ENCODE peak calls at places on chromosomes 12 and 14, in four cellular contexts. One of them, this sample, is unnamed.
A peak's percentile ranks its signal among the peaks of the same experiment; 100 is the strongest.

GRCh38 chr14:99730876-99731351 is 46.8 kb downstream of the CYP46A1 start:
- DNase-seq in AG10803: no peak
- DNase-seq in activated CD4-positive, alpha-beta T cell treated with anti-CD3 and anti-CD28 coated beads, Interleukin-2, amount 50 U/mL, for 1 hour: no peak
- DNase-seq in mucosa of gallbladder: no peak
- DNase-seq in this sample: no peak

GRCh38 chr14:45610303-45610702 is 357.3 kb upstream of the MIS18BP1 start:
- DNase-seq in AG10803: no peak
- DNase-seq in activated CD4-positive, alpha-beta T cell treated with anti-CD3 and anti-CD28 coated beads, Interleukin-2, amount 50 U/mL, for 1 hour: no peak
- DNase-seq in mucosa of gallbladder: no peak
- DNase-seq in this sample: no peak

GRCh38 chr12:86389949-86390348 is 133.8 kb upstream of the MGAT4C start:
- DNase-seq in mucosa of gallbladder: no peak
- DNase-seq in activated CD4-positive, alpha-beta T cell treated with anti-CD3 and anti-CD28 coated beads, Interleukin-2, amount 50 U/mL, for 1 hour: no peak
- DNase-seq in AG10803: no peak
- DNase-seq in this sample: no peak

GRCh38 chr12:118332511-118332910 is 40.2 kb downstream of the TAOK3 start:
- DNase-seq in activated CD4-positive, alpha-beta T cell treated with anti-CD3 and anti-CD28 coated beads, Interleukin-2, amount 50 U/mL, for 1 hour: no peak
- DNase-seq in AG10803: no peak
- DNase-seq in mucosa of gallbladder: no peak
- DNase-seq in this sample: no peak

GRCh38 chr14:68986926-68987652 is 8.0 kb upstream of the ACTN1 start:
- DNase-seq in AG10803: no peak
- DNase-seq in mucosa of gallbladder: no peak
- DNase-seq in activated CD4-positive, alpha-beta T cell treated with anti-CD3 and anti-CD28 coated beads, Interleukin-2, amount 50 U/mL, for 1 hour: no peak
- DNase-seq in this sample: no peak

GRCh38 chr14:96086574-96087077 is 47.5 kb downstream of the C14orf132 start:
- DNase-seq in mucosa of gallbladder: no peak
- DNase-seq in AG10803: peak; percentile 38
- DNase-seq in activated CD4-positive, alpha-beta T cell treated with anti-CD3 and anti-CD28 coated beads, Interleukin-2, amount 50 U/mL, for 1 hour: no peak
- DNase-seq in this sample: no peak

GRCh38 chr12:57738661-57739237 is at the start of gene AGAP2:
- DNase-seq in activated CD4-positive, alpha-beta T cell treated with anti-CD3 and anti-CD28 coated beads, Interleukin-2, amount 50 U/mL, for 1 hour: no peak
- DNase-seq in AG10803: no peak
- DNase-seq in mucosa of gallbladder: no peak
- DNase-seq in this sample: no peak

GRCh38 chr14:22084393-22085281 is 411.0 kb upstream of the OR4E1 start:
- DNase-seq in AG10803: peak; percentile 53
- DNase-seq in mucosa of gallbladder: peak; percentile 23
- DNase-seq in activated CD4-positive, alpha-beta T cell treated with anti-CD3 and anti-CD28 coated beads, Interleukin-2, amount 50 U/mL, for 1 hour: no peak
- DNase-seq in this sample: no peak

GRCh38 chr12:59404109-59404650 is 191.6 kb upstream of the SLC16A7 start:
- DNase-seq in AG10803: peak; percentile 23
- DNase-seq in activated CD4-positive, alpha-beta T cell treated with anti-CD3 and anti-CD28 coated beads, Interleukin-2, amount 50 U/mL, for 1 hour: no peak
- DNase-seq in mucosa of gallbladder: no peak
- DNase-seq in this sample: no peak

GRCh38 chr14:100653409-100653808 is 66.2 kb upstream of the BEGAIN start:
- DNase-seq in activated CD4-positive, alpha-beta T cell treated with anti-CD3 and anti-CD28 coated beads, Interleukin-2, amount 50 U/mL, for 1 hour: peak; percentile 31
- DNase-seq in mucosa of gallbladder: no peak
- DNase-seq in AG10803: no peak
- DNase-seq in this sample: peak; percentile 35

GRCh38 chr12:3718100-3718499 is 34.8 kb downstream of the CRACR2A start:
- DNase-seq in mucosa of gallbladder: no peak
- DNase-seq in AG10803: no peak
- DNase-seq in activated CD4-positive, alpha-beta T cell treated with anti-CD3 and anti-CD28 coated beads, Interleukin-2, amount 50 U/mL, for 1 hour: no peak
- DNase-seq in this sample: no peak

GRCh38 chr12:88243886-88244491 is 101.9 kb downstream of the TMTC3 start:
- DNase-seq in AG10803: peak; percentile 57
- DNase-seq in mucosa of gallbladder: no peak
- DNase-seq in activated CD4-positive, alpha-beta T cell treated with anti-CD3 and anti-CD28 coated beads, Interleukin-2, amount 50 U/mL, for 1 hour: no peak
- DNase-seq in this sample: no peak

GRCh38 chr14:92514844-92515509 is 1.4 kb downstream of the RIN3 start:
- DNase-seq in mucosa of gallbladder: no peak
- DNase-seq in activated CD4-positive, alpha-beta T cell treated with anti-CD3 and anti-CD28 coated beads, Interleukin-2, amount 50 U/mL, for 1 hour: no peak
- DNase-seq in AG10803: no peak
- DNase-seq in this sample: no peak

GRCh38 chr12:94149781-94150482 is 1.6 kb downstream of the PLXNC1 start:
- DNase-seq in AG10803: no peak
- DNase-seq in activated CD4-positive, alpha-beta T cell treated with anti-CD3 and anti-CD28 coated beads, Interleukin-2, amount 50 U/mL, for 1 hour: no peak
- DNase-seq in mucosa of gallbladder: peak; percentile 28
- DNase-seq in this sample: peak; percentile 17

GRCh38 chr12:66072135-66072534 is 58.4 kb downstream of the LLPH start:
- DNase-seq in AG10803: no peak
- DNase-seq in mucosa of gallbladder: no peak
- DNase-seq in activated CD4-positive, alpha-beta T cell treated with anti-CD3 and anti-CD28 coated beads, Interleukin-2, amount 50 U/mL, for 1 hour: no peak
- DNase-seq in this sample: no peak

GRCh38 chr12:80763874-80764273 is 47.2 kb downstream of the MYF5 start:
- DNase-seq in AG10803: peak; percentile 62
- DNase-seq in activated CD4-positive, alpha-beta T cell treated with anti-CD3 and anti-CD28 coated beads, Interleukin-2, amount 50 U/mL, for 1 hour: no peak
- DNase-seq in mucosa of gallbladder: no peak
- DNase-seq in this sample: no peak

GRCh38 chr12:19198272-19198671 is 68.7 kb downstream of the PLEKHA5 start:
- DNase-seq in activated CD4-positive, alpha-beta T cell treated with anti-CD3 and anti-CD28 coated beads, Interleukin-2, amount 50 U/mL, for 1 hour: no peak
- DNase-seq in AG10803: peak; percentile 44
- DNase-seq in mucosa of gallbladder: no peak
- DNase-seq in this sample: no peak

GRCh38 chr12:71057330-71057729 is 100.5 kb downstream of the TSPAN8 start:
- DNase-seq in mucosa of gallbladder: no peak
- DNase-seq in AG10803: no peak
- DNase-seq in activated CD4-positive, alpha-beta T cell treated with anti-CD3 and anti-CD28 coated beads, Interleukin-2, amount 50 U/mL, for 1 hour: no peak
- DNase-seq in this sample: no peak

GRCh38 chr12:121668750-121669524 is 517 bp downstream of the MORN3 start:
- DNase-seq in activated CD4-positive, alpha-beta T cell treated with anti-CD3 and anti-CD28 coated beads, Interleukin-2, amount 50 U/mL, for 1 hour: peak; percentile 64
- DNase-seq in mucosa of gallbladder: no peak
- DNase-seq in AG10803: peak; percentile 23
- DNase-seq in this sample: peak; percentile 62

GRCh38 chr14:66511849-66512248 is 3.9 kb downstream of the GPHN start:
- DNase-seq in AG10803: no peak
- DNase-seq in mucosa of gallbladder: no peak
- DNase-seq in activated CD4-positive, alpha-beta T cell treated with anti-CD3 and anti-CD28 coated beads, Interleukin-2, amount 50 U/mL, for 1 hour: no peak
- DNase-seq in this sample: no peak

GRCh38 chr14:78701246-78701645 is 531.1 kb downstream of the NRXN3 start:
- DNase-seq in AG10803: no peak
- DNase-seq in activated CD4-positive, alpha-beta T cell treated with anti-CD3 and anti-CD28 coated beads, Interleukin-2, amount 50 U/mL, for 1 hour: no peak
- DNase-seq in mucosa of gallbladder: no peak
- DNase-seq in this sample: no peak

GRCh38 chr12:128381537-128381936 is 114.6 kb downstream of the TMEM132C start:
- DNase-seq in activated CD4-positive, alpha-beta T cell treated with anti-CD3 and anti-CD28 coated beads, Interleukin-2, amount 50 U/mL, for 1 hour: no peak
- DNase-seq in AG10803: no peak
- DNase-seq in mucosa of gallbladder: no peak
- DNase-seq in this sample: no peak

GRCh38 chr14:99891900-99892299 is 98.7 kb downstream of the EML1 start:
- DNase-seq in activated CD4-positive, alpha-beta T cell treated with anti-CD3 and anti-CD28 coated beads, Interleukin-2, amount 50 U/mL, for 1 hour: no peak
- DNase-seq in mucosa of gallbladder: no peak
- DNase-seq in AG10803: no peak
- DNase-seq in this sample: no peak

GRCh38 chr12:62757048-62757447 is 177.9 kb downstream of the PPM1H start:
- DNase-seq in mucosa of gallbladder: no peak
- DNase-seq in AG10803: no peak
- DNase-seq in activated CD4-positive, alpha-beta T cell treated with anti-CD3 and anti-CD28 coated beads, Interleukin-2, amount 50 U/mL, for 1 hour: no peak
- DNase-seq in this sample: no peak

GRCh38 chr12:23376238-23376637 is 573.2 kb downstream of the SOX5 start:
- DNase-seq in AG10803: no peak
- DNase-seq in activated CD4-positive, alpha-beta T cell treated with anti-CD3 and anti-CD28 coated beads, Interleukin-2, amount 50 U/mL, for 1 hour: no peak
- DNase-seq in mucosa of gallbladder: no peak
- DNase-seq in this sample: no peak

GRCh38 chr12:64992641-64993040 is 128.5 kb downstream of the WIF1 start:
- DNase-seq in AG10803: no peak
- DNase-seq in activated CD4-positive, alpha-beta T cell treated with anti-CD3 and anti-CD28 coated beads, Interleukin-2, amount 50 U/mL, for 1 hour: no peak
- DNase-seq in mucosa of gallbladder: no peak
- DNase-seq in this sample: no peak

GRCh38 chr14:68268197-68268596 is 448.6 kb downstream of the RAD51B start:
- DNase-seq in AG10803: no peak
- DNase-seq in mucosa of gallbladder: no peak
- DNase-seq in activated CD4-positive, alpha-beta T cell treated with anti-CD3 and anti-CD28 coated beads, Interleukin-2, amount 50 U/mL, for 1 hour: no peak
- DNase-seq in this sample: no peak